ENCODE peak calls at places on chromosome 1, in ten cellular contexts. One of them, this sample, is unnamed. For H3K4me1, the result is how much of the 10 kb centered on the place peaks cover.

GRCh38 chr1:14403961-14404645 is 194.4 kb upstream of the KAZN start:
- DNase-seq in mesendoderm: no peak
- DNase-seq in HCT116: no peak
- DNase-seq in suprapubic skin: no peak
- DNase-seq in mesenchymal stem cell: no peak
- DNase-seq in left lung: no peak
- DNase-seq in neural progenitor cell: no peak
- DNase-seq in uterus: no peak
- DNase-seq in aorta: no peak
- DNase-seq in SJSA1: no peak
- DNase-seq in this sample: no peak

GRCh38 chr1:75426688-75427087 is 184.2 kb downstream of the SLC44A5 start:
- DNase-seq in mesendoderm: no peak
- DNase-seq in HCT116: no peak
- DNase-seq in suprapubic skin: no peak
- DNase-seq in mesenchymal stem cell: no peak
- DNase-seq in left lung: peak
- DNase-seq in neural progenitor cell: no peak
- DNase-seq in uterus: no peak
- DNase-seq in aorta: peak
- DNase-seq in SJSA1: no peak
- DNase-seq in this sample: no peak

GRCh38 chr1:36920801-36921405 is 113.4 kb downstream of the GRIK3 start:
- DNase-seq in mesendoderm: no peak
- DNase-seq in HCT116: no peak
- DNase-seq in suprapubic skin: no peak
- DNase-seq in mesenchymal stem cell: no peak
- DNase-seq in left lung: no peak
- DNase-seq in neural progenitor cell: no peak
- DNase-seq in uterus: no peak
- DNase-seq in aorta: no peak
- DNase-seq in SJSA1: no peak
- DNase-seq in this sample: no peak

GRCh38 chr1:10555635-10556429 is 81.1 kb downstream of the PEX14 start:
- DNase-seq in mesendoderm: peak
- DNase-seq in HCT116: no peak
- DNase-seq in suprapubic skin: no peak
- DNase-seq in mesenchymal stem cell: no peak
- DNase-seq in left lung: no peak
- DNase-seq in neural progenitor cell: peak
- DNase-seq in uterus: no peak
- DNase-seq in aorta: no peak
- DNase-seq in SJSA1: no peak
- DNase-seq in this sample: no peak

GRCh38 chr1:235106457-235106856 is 22.2 kb downstream of the TOMM20 start:
- DNase-seq in mesendoderm: no peak
- DNase-seq in HCT116: no peak
- DNase-seq in suprapubic skin: no peak
- DNase-seq in mesenchymal stem cell: no peak
- DNase-seq in left lung: no peak
- DNase-seq in neural progenitor cell: no peak
- DNase-seq in uterus: no peak
- DNase-seq in aorta: no peak
- DNase-seq in SJSA1: no peak
- DNase-seq in this sample: no peak

GRCh38 chr1:30809514-30810263 is 52.1 kb upstream of the LAPTM5 start:
- DNase-seq in mesendoderm: peak
- DNase-seq in HCT116: no peak
- DNase-seq in suprapubic skin: no peak
- DNase-seq in mesenchymal stem cell: peak
- DNase-seq in left lung: no peak
- DNase-seq in neural progenitor cell: peak
- DNase-seq in uterus: no peak
- DNase-seq in aorta: no peak
- DNase-seq in SJSA1: peak
- DNase-seq in this sample: peak

GRCh38 chr1:75034376-75034775 is 99.8 kb upstream of the LHX8 start:
- DNase-seq in mesendoderm: peak
- DNase-seq in HCT116: no peak
- DNase-seq in suprapubic skin: no peak
- DNase-seq in mesenchymal stem cell: no peak
- DNase-seq in left lung: no peak
- DNase-seq in neural progenitor cell: no peak
- DNase-seq in uterus: no peak
- DNase-seq in aorta: no peak
- DNase-seq in SJSA1: no peak
- DNase-seq in this sample: no peak

GRCh38 chr1:157852476-157852875 is 10.9 kb upstream of the CD5L start:
- DNase-seq in mesendoderm: no peak
- DNase-seq in HCT116: no peak
- DNase-seq in suprapubic skin: no peak
- DNase-seq in mesenchymal stem cell: no peak
- DNase-seq in left lung: no peak
- DNase-seq in neural progenitor cell: no peak
- DNase-seq in uterus: no peak
- DNase-seq in aorta: no peak
- DNase-seq in SJSA1: peak
- DNase-seq in this sample: no peak

GRCh38 chr1:228208831-228209524 is 1.1 kb downstream of the OBSCN start:
- DNase-seq in mesendoderm: no peak
- DNase-seq in HCT116: no peak
- DNase-seq in suprapubic skin: peak
- DNase-seq in mesenchymal stem cell: no peak
- DNase-seq in left lung: no peak
- DNase-seq in neural progenitor cell: no peak
- DNase-seq in uterus: no peak
- DNase-seq in aorta: peak
- DNase-seq in SJSA1: no peak
- DNase-seq in this sample: no peak

GRCh38 chr1:111372336-111372965 is 55.1 kb downstream of the OVGP1 start:
- DNase-seq in mesendoderm: no peak
- DNase-seq in HCT116: no peak
- DNase-seq in suprapubic skin: no peak
- DNase-seq in mesenchymal stem cell: no peak
- DNase-seq in left lung: no peak
- DNase-seq in neural progenitor cell: no peak
- DNase-seq in uterus: no peak
- DNase-seq in aorta: no peak
- DNase-seq in SJSA1: no peak
- DNase-seq in this sample: no peak

GRCh38 chr1:198655464-198656121 is 16.8 kb downstream of the PTPRC start:
- DNase-seq in mesendoderm: no peak
- DNase-seq in HCT116: no peak
- DNase-seq in suprapubic skin: no peak
- DNase-seq in mesenchymal stem cell: no peak
- DNase-seq in left lung: no peak
- DNase-seq in neural progenitor cell: no peak
- DNase-seq in uterus: no peak
- DNase-seq in aorta: no peak
- DNase-seq in SJSA1: no peak
- DNase-seq in this sample: no peak

GRCh38 chr1:43529206-43529731 is 1.4 kb upstream of the PTPRF start:
- DNase-seq in mesendoderm: peak
- DNase-seq in HCT116: peak
- DNase-seq in suprapubic skin: peak
- DNase-seq in mesenchymal stem cell: peak
- DNase-seq in left lung: peak
- DNase-seq in neural progenitor cell: peak
- DNase-seq in uterus: peak
- DNase-seq in aorta: peak
- DNase-seq in SJSA1: peak
- DNase-seq in this sample: peak

GRCh38 chr1:43527111-43527878 is 3.4 kb upstream of the PTPRF start:
- DNase-seq in mesendoderm: no peak
- DNase-seq in HCT116: no peak
- DNase-seq in suprapubic skin: no peak
- DNase-seq in mesenchymal stem cell: no peak
- DNase-seq in left lung: no peak
- DNase-seq in neural progenitor cell: no peak
- DNase-seq in uterus: no peak
- DNase-seq in aorta: peak
- DNase-seq in SJSA1: no peak
- DNase-seq in this sample: no peak

GRCh38 chr1:43524804-43525203 is 5.9 kb upstream of the PTPRF start:
- DNase-seq in mesendoderm: no peak
- DNase-seq in HCT116: no peak
- DNase-seq in suprapubic skin: peak
- DNase-seq in mesenchymal stem cell: no peak
- DNase-seq in left lung: no peak
- DNase-seq in neural progenitor cell: no peak
- DNase-seq in uterus: no peak
- DNase-seq in aorta: peak
- DNase-seq in SJSA1: no peak
- DNase-seq in this sample: no peak

GRCh38 chr1:43522776-43523480 is 7.8 kb upstream of the PTPRF start:
- DNase-seq in mesendoderm: peak
- DNase-seq in HCT116: peak
- DNase-seq in suprapubic skin: peak
- DNase-seq in mesenchymal stem cell: peak
- DNase-seq in left lung: peak
- DNase-seq in neural progenitor cell: no peak
- DNase-seq in uterus: no peak
- DNase-seq in aorta: peak
- DNase-seq in SJSA1: no peak
- DNase-seq in this sample: no peak

DNA sequence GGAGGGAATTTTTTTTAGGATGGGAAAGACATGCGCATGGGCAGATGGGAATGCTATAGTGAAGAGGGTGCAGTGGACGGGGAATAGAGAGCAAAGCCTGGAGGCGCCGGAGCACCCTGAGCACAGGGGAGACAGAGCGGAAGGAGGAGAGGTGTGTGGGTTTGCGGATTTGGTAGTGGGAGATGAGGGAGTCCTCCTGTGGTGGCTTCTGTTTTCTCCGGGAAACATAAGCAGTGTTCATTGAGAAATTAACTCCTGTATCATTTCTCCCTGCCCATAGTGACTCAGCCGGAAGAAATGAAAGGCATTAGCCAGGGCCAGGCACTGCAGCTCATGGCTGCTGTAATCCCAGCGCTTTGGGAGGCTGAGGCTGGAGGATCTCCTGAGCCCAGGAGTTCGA is 4.7 kb upstream of the PTPRF start:
- DNase-seq in mesendoderm: no peak
- DNase-seq in HCT116: peak
- DNase-seq in suprapubic skin: no peak
- DNase-seq in mesenchymal stem cell: peak
- DNase-seq in left lung: no peak
- DNase-seq in neural progenitor cell: no peak
- DNase-seq in uterus: no peak
- DNase-seq in aorta: peak
- DNase-seq in SJSA1: peak
- DNase-seq in this sample: no peak
- H3K27ac ChIP-seq in mesendoderm: no peak
- H3K27ac ChIP-seq in HCT116: peak
- H3K27ac ChIP-seq in suprapubic skin: no peak
- H3K27ac ChIP-seq in mesenchymal stem cell: no peak
- H3K27ac ChIP-seq in left lung: no peak
- H3K27ac ChIP-seq in neural progenitor cell: no peak
- H3K27ac ChIP-seq in uterus: no peak
- H3K27ac ChIP-seq in aorta: no peak
- H3K27ac ChIP-seq in SJSA1: no peak
- H3K27ac ChIP-seq in this sample: no peak

GRCh38 chr1:112391603-112391940 is 4.4 kb upstream of the CTTNBP2NL start:
- DNase-seq in mesendoderm: no peak
- DNase-seq in HCT116: no peak
- DNase-seq in suprapubic skin: peak
- DNase-seq in mesenchymal stem cell: no peak
- DNase-seq in left lung: no peak
- DNase-seq in neural progenitor cell: no peak
- DNase-seq in uterus: peak
- DNase-seq in aorta: peak
- DNase-seq in SJSA1: no peak
- DNase-seq in this sample: no peak
- H3K4me1 ChIP-seq in mesendoderm: under half
- H3K4me1 ChIP-seq in HCT116: under half
- H3K4me1 ChIP-seq in suprapubic skin: half or more
- H3K4me1 ChIP-seq in mesenchymal stem cell: under half
- H3K4me1 ChIP-seq in left lung: under half
- H3K4me1 ChIP-seq in neural progenitor cell: under half
- H3K4me1 ChIP-seq in uterus: under half
- H3K4me1 ChIP-seq in aorta: under half
- H3K4me1 ChIP-seq in SJSA1: half or more
- H3K4me1 ChIP-seq in this sample: under half

GRCh38 chr1:225449774-225450173 is 21.9 kb upstream of the LBR start:
- DNase-seq in mesendoderm: no peak
- DNase-seq in HCT116: no peak
- DNase-seq in suprapubic skin: no peak
- DNase-seq in mesenchymal stem cell: no peak
- DNase-seq in left lung: no peak
- DNase-seq in neural progenitor cell: no peak
- DNase-seq in uterus: no peak
- DNase-seq in aorta: no peak
- DNase-seq in SJSA1: no peak
- DNase-seq in this sample: no peak

GRCh38 chr1:225447001-225447615 is 19.3 kb upstream of the LBR start:
- DNase-seq in mesendoderm: no peak
- DNase-seq in HCT116: no peak
- DNase-seq in suprapubic skin: peak
- DNase-seq in mesenchymal stem cell: no peak
- DNase-seq in left lung: no peak
- DNase-seq in neural progenitor cell: no peak
- DNase-seq in uterus: no peak
- DNase-seq in aorta: no peak
- DNase-seq in SJSA1: no peak
- DNase-seq in this sample: no peak

GRCh38 chr1:225447649-225448048 is 19.8 kb upstream of the LBR start:
- DNase-seq in mesendoderm: no peak
- DNase-seq in HCT116: no peak
- DNase-seq in suprapubic skin: peak
- DNase-seq in mesenchymal stem cell: no peak
- DNase-seq in left lung: no peak
- DNase-seq in neural progenitor cell: no peak
- DNase-seq in uterus: peak
- DNase-seq in aorta: no peak
- DNase-seq in SJSA1: no peak
- DNase-seq in this sample: no peak

GRCh38 chr1:225449261-225449660 is 21.4 kb upstream of the LBR start:
- DNase-seq in mesendoderm: no peak
- DNase-seq in HCT116: peak
- DNase-seq in suprapubic skin: peak
- DNase-seq in mesenchymal stem cell: no peak
- DNase-seq in left lung: no peak
- DNase-seq in neural progenitor cell: no peak
- DNase-seq in uterus: no peak
- DNase-seq in aorta: no peak
- DNase-seq in SJSA1: no peak
- DNase-seq in this sample: no peak

GRCh38 chr1:225448146-225448805 is 20.4 kb upstream of the LBR start:
- DNase-seq in mesendoderm: no peak
- DNase-seq in HCT116: no peak
- DNase-seq in suprapubic skin: peak
- DNase-seq in mesenchymal stem cell: no peak
- DNase-seq in left lung: no peak
- DNase-seq in neural progenitor cell: no peak
- DNase-seq in uterus: peak
- DNase-seq in aorta: no peak
- DNase-seq in SJSA1: no peak
- DNase-seq in this sample: no peak
- H3K27ac ChIP-seq in mesendoderm: no peak
- H3K27ac ChIP-seq in HCT116: no peak
- H3K27ac ChIP-seq in suprapubic skin: peak
- H3K27ac ChIP-seq in mesenchymal stem cell: no peak
- H3K27ac ChIP-seq in left lung: peak
- H3K27ac ChIP-seq in neural progenitor cell: no peak
- H3K27ac ChIP-seq in uterus: peak
- H3K27ac ChIP-seq in aorta: peak
- H3K27ac ChIP-seq in SJSA1: no peak
- H3K27ac ChIP-seq in this sample: no peak

GRCh38 chr1:167669209-167670139 is 39.4 kb downstream of the RCSD1 start:
- DNase-seq in mesendoderm: peak
- DNase-seq in HCT116: no peak
- DNase-seq in suprapubic skin: no peak
- DNase-seq in mesenchymal stem cell: no peak
- DNase-seq in left lung: no peak
- DNase-seq in neural progenitor cell: no peak
- DNase-seq in uterus: no peak
- DNase-seq in aorta: no peak
- DNase-seq in SJSA1: no peak
- DNase-seq in this sample: no peak
- H3K4me1 ChIP-seq in mesendoderm: under half
- H3K4me1 ChIP-seq in HCT116: under half
- H3K4me1 ChIP-seq in suprapubic skin: under half
- H3K4me1 ChIP-seq in mesenchymal stem cell: under half
- H3K4me1 ChIP-seq in left lung: under half
- H3K4me1 ChIP-seq in neural progenitor cell: under half
- H3K4me1 ChIP-seq in uterus: under half
- H3K4me1 ChIP-seq in aorta: under half
- H3K4me1 ChIP-seq in SJSA1: under half
- H3K4me1 ChIP-seq in this sample: under half